ENCODE peak calls at places on chromosomes 12 and 14, in nine cellular contexts. Q is IMR-90, W is mesendoderm, A is adipocyte, R is colonic mucosa, T is kidney, H is GM23248, Z is keratinocyte, K is PC-3. Y is an unnamed sample.
A peak's percentile ranks its signal among the peaks of the same experiment; 100 is the strongest.

GRCh38 chr12:97292588-97292987 is 170.0 kb upstream of the RMST start:
- DNase-seq in Q (no peak), W (no peak), A (no peak), R (no peak), T (no peak), H (no peak), Z (no peak), K (no peak), Y (no peak)

GRCh38 chr14:77314539-77314938 is 6.1 kb downstream of the POMT2 start:
- DNase-seq in Q (no peak), W (no peak), A (no peak), R (no peak), T (no peak), H (no peak), Z (no peak), K (peak; percentile 47), Y (no peak)

GRCh38 chr12:54217774-54218221 is 29.0 kb upstream of the SMUG1 start:
- DNase-seq in Q (no peak), W (peak; percentile 83), A (no peak), R (peak; percentile 31), T (peak; percentile 85), H (peak; percentile 50), Z (no peak), K (no peak), Y (no peak)

GRCh38 chr12:54132979-54133378 is 55.8 kb downstream of the SMUG1 start:
- DNase-seq in Q (no peak), W (no peak), A (no peak), R (no peak), T (peak; percentile 40), H (no peak), Z (no peak), K (no peak), Y (no peak)

GRCh38 chr12:41466762-41467270 is 278.7 kb downstream of the PDZRN4 start:
- DNase-seq in Q (no peak), W (peak; percentile 82), A (no peak), R (no peak), T (no peak), H (no peak), Z (no peak), K (no peak), Y (peak; percentile 36)

GRCh38 chr14:70635971-70636595 is 5.6 kb upstream of the TTC9 start:
- DNase-seq in Q (no peak), W (no peak), A (no peak), R (no peak), T (no peak), H (no peak), Z (no peak), K (peak; percentile 82), Y (no peak)

GRCh38 chr14:36647827-36648753 is 13.6 kb upstream of the PAX9 start:
- DNase-seq in Q (peak; percentile 30), W (peak; percentile 91), A (peak; percentile 90), R (no peak), T (peak; percentile 62), H (peak; percentile 76), Z (no peak), K (peak; percentile 73), Y (peak; percentile 74)

GRCh38 chr12:54294152-54294913 is 6.5 kb downstream of the NFE2 start:
- DNase-seq in Q (no peak), W (peak; percentile 73), A (peak; percentile 51), R (peak; percentile 85), T (no peak), H (peak; percentile 51), Z (no peak), K (peak; percentile 49), Y (peak; percentile 77)

GRCh38 chr12:120264511-120265202 is 873 bp downstream of the PXN start:
- DNase-seq in Q (no peak), W (no peak), A (peak; percentile 37), R (no peak), T (no peak), H (no peak), Z (peak; percentile 92), K (peak; percentile 79), Y (no peak)

GRCh38 chr12:120265483-120266179 is at the start of gene PXN:
- DNase-seq in Q (peak; percentile 72), W (peak; percentile 82), A (peak; percentile 95), R (peak; percentile 91), T (peak; percentile 96), H (peak; percentile 92), Z (no peak), K (peak; percentile 89), Y (peak; percentile 68)

GRCh38 chr12:120265203-120265482 is 387 bp downstream of the PXN start:
- DNase-seq in Q (no peak), W (no peak), A (no peak), R (no peak), T (no peak), H (no peak), Z (no peak), K (no peak), Y (no peak)

GRCh38 chr12:120267736-120268135 is 2.2 kb upstream of the PXN start:
- DNase-seq in Q (no peak), W (no peak), A (no peak), R (no peak), T (no peak), H (no peak), Z (no peak), K (no peak), Y (no peak)

GRCh38 chr12:120266180-120266535 is 628 bp upstream of the PXN start:
- DNase-seq in Q (no peak), W (no peak), A (no peak), R (no peak), T (no peak), H (no peak), Z (no peak), K (no peak), Y (no peak)
- H3K4me1 ChIP-seq in Q (peaks cover 19% of the 10 kb centered on the region), W (peaks cover 29% of the 10 kb centered on the region), A (peaks cover 33% of the 10 kb centered on the region), R (peaks cover 26% of the 10 kb centered on the region), T (peaks cover 34% of the 10 kb centered on the region), H (peaks cover 18% of the 10 kb centered on the region), Z (peaks cover 26% of the 10 kb centered on the region), K (peaks cover 22% of the 10 kb centered on the region), Y (peaks cover 10% of the 10 kb centered on the region)

GRCh38 chr12:128970110-128970509 is 116.8 kb downstream of the GLT1D1 start:
- DNase-seq in Q (no peak), W (no peak), A (no peak), R (no peak), T (no peak), H (no peak), Z (no peak), K (no peak), Y (no peak)
- H3K4me3 ChIP-seq in Q (no peak overlapping the region), W (no peak overlapping the region), A (no peak overlapping the region), R (no peak overlapping the region), T (no peak overlapping the region), H (no peak overlapping the region), Z (no peak overlapping the region), K (no peak overlapping the region), Y (no peak overlapping the region)

GRCh38 chr12:24833513-24833912 is 115.4 kb downstream of the BCAT1 start:
- DNase-seq in Q (no peak), W (no peak), A (no peak), R (no peak), T (no peak), H (no peak), Z (no peak), K (no peak), Y (no peak)
- H3K36me3 ChIP-seq in Q (peaks cover 22% of the 10 kb centered on the region), W (no peaks in the 10 kb centered on the region), A (peaks cover 17% of the 10 kb centered on the region), R (no peaks in the 10 kb centered on the region), T (no peaks in the 10 kb centered on the region), H (peaks cover 22% of the 10 kb centered on the region), Z (no peaks in the 10 kb centered on the region), K (no peaks in the 10 kb centered on the region), Y (peaks cover 48% of the 10 kb centered on the region)

GRCh38 chr14:64232944-64233343 is 61.2 kb downstream of the ESR2 start:
- DNase-seq in Q (no peak), W (no peak), A (no peak), R (no peak), T (no peak), H (no peak), Z (no peak), K (no peak), Y (no peak)

GRCh38 chr14:64235652-64236640 is 58.2 kb downstream of the ESR2 start:
- DNase-seq in Q (no peak), W (no peak), A (no peak), R (no peak), T (no peak), H (no peak), Z (no peak), K (no peak), Y (no peak)

GRCh38 chr14:64232095-64232830 is 61.9 kb downstream of the ESR2 start:
- DNase-seq in Q (peak; percentile 96), W (no peak), A (peak; percentile 70), R (no peak), T (no peak), H (peak; percentile 75), Z (no peak), K (peak; percentile 88), Y (no peak)

GRCh38 chr14:64234877-64235651 is 59.1 kb downstream of the ESR2 start:
- DNase-seq in Q (peak; percentile 14), W (no peak), A (no peak), R (no peak), T (peak; percentile 76), H (no peak), Z (peak; percentile 13), K (peak; percentile 85), Y (no peak)

GRCh38 chr14:64233791-64234190 is 60.4 kb downstream of the ESR2 start:
- DNase-seq in Q (peak; percentile 10), W (no peak), A (no peak), R (no peak), T (no peak), H (no peak), Z (no peak), K (no peak), Y (no peak)
- H3K4me1 ChIP-seq in Q (peaks cover 17% of the 10 kb centered on the region), W (no peaks in the 10 kb centered on the region), A (peaks cover 16% of the 10 kb centered on the region), R (no peaks in the 10 kb centered on the region), T (peaks cover 7% of the 10 kb centered on the region), H (peaks cover 14% of the 10 kb centered on the region), Z (peaks cover 4% of the 10 kb centered on the region), K (peaks cover 37% of the 10 kb centered on the region), Y (no peaks in the 10 kb centered on the region)

GRCh38 chr12:6824962-6825381 is 3.2 kb upstream of the P3H3 start:
- DNase-seq in Q (peak; percentile 52), W (peak; percentile 65), A (peak; percentile 19), R (no peak), T (no peak), H (peak; percentile 75), Z (no peak), K (peak; percentile 26), Y (no peak)
- H3K4me3 ChIP-seq in Q (no peak overlapping the region), W (peak overlapping the region; percentile 16), A (no peak overlapping the region), R (no peak overlapping the region), T (no peak overlapping the region), H (peak overlapping the region; percentile 64), Z (peak overlapping the region; percentile 37), K (peak overlapping the region; percentile 51), Y (no peak overlapping the region)

DNA sequence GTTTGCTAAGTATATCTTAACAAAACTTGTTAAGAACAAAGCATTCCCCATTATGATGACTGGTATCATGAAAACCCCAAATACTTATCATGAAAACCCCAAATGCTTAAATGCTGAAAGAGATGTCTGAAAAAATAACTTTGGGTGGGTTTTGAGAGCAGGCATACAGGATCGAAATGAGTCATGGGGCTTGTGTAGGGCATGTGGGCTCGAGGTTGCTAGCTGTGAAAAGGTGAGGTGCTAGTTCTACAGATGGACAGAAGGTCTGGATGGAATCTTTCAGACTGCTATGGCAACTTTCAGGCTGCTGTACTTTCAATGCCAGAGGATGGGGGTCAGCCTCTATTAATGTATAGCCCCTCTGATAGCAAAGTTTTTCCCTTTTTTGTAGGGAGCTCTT is 167.8 kb upstream of the MDGA2 start:
- DNase-seq in Q (no peak), W (no peak), A (no peak), R (no peak), T (no peak), H (no peak), Z (no peak), K (no peak), Y (no peak)
- H3K36me3 ChIP-seq in Q (no peaks in the 10 kb centered on the region), W (no peaks in the 10 kb centered on the region), A (no peaks in the 10 kb centered on the region), R (no peaks in the 10 kb centered on the region), T (no peaks in the 10 kb centered on the region), H (no peaks in the 10 kb centered on the region), Z (no peaks in the 10 kb centered on the region), K (no peaks in the 10 kb centered on the region), Y (no peaks in the 10 kb centered on the region)

Y was measured in HAP-1.